ENCODE peak calls at places on chromosomes 2 and 18, in six cellular contexts. X is K562, M is SK-N-SH, L is H1, G is GM12878, D is HepG2. Y is an unnamed sample.

GRCh38 chr18:3321133-3321812 is 59.3 kb downstream of the MYL12B start:
- DNase-seq in X (no peak), M (peak), L (no peak), G (no peak), D (no peak), Y (no peak)

GRCh38 chr18:13500227-13500865 is 226.0 kb downstream of the FAM210A start:
- DNase-seq in X (no peak), M (no peak), L (peak), G (no peak), D (peak), Y (no peak)

GRCh38 chr2:233419626-233420431 is 65.5 kb downstream of the DGKD start:
- DNase-seq in X (no peak), M (no peak), L (no peak), G (peak), D (no peak), Y (no peak)

GRCh38 chr2:95552911-95553310 is 38.9 kb upstream of the TRIM43 start:
- DNase-seq in X (no peak), M (no peak), L (no peak), G (no peak), D (no peak), Y (no peak)

GRCh38 chr2:169963786-169964185 is 136.5 kb downstream of the UBR3 start:
- DNase-seq in X (no peak), M (no peak), L (no peak), G (no peak), D (no peak), Y (no peak)

GRCh38 chr2:82837588-82838304 is 1621.3 kb downstream of the SUCLG1 start:
- DNase-seq in X (no peak), M (no peak), L (no peak), G (no peak), D (no peak), Y (peak)

GRCh38 chr2:190210471-190210870 is 109.2 kb downstream of the HIBCH start:
- DNase-seq in X (no peak), M (no peak), L (no peak), G (no peak), D (no peak), Y (no peak)

GRCh38 chr18:61556862-61557261 is 223.6 kb downstream of the CDH20 start:
- DNase-seq in X (no peak), M (no peak), L (no peak), G (no peak), D (no peak), Y (no peak)

GRCh38 chr2:186771395-186771794 is 77.5 kb downstream of the FAM171B start:
- DNase-seq in X (no peak), M (no peak), L (no peak), G (no peak), D (no peak), Y (no peak)

GRCh38 chr2:15354596-15355359 is 206.4 kb downstream of the NBAS start:
- DNase-seq in X (no peak), M (no peak), L (no peak), G (no peak), D (no peak), Y (no peak)

GRCh38 chr18:10030816-10031541 is 117.2 kb downstream of the VAPA start:
- DNase-seq in X (no peak), M (peak), L (no peak), G (no peak), D (no peak), Y (no peak)
- TF ChIP-seq CTCF in X (no peak), M (no peak), L (no peak), G (no peak), D (no peak), Y (no peak)

GRCh38 chr2:236080412-236080811 is 87.8 kb downstream of the GBX2 start:
- DNase-seq in X (no peak), M (no peak), L (no peak), G (no peak), D (no peak), Y (no peak)
- TF ChIP-seq GABPA in X (no peak), M (no peak), L (no peak), G (no peak), D (no peak), Y (no peak)

GRCh38 chr2:199713746-199714145 is 137.2 kb downstream of the FTCDNL1 start:
- DNase-seq in X (no peak), M (no peak), L (no peak), G (no peak), D (no peak), Y (no peak)

GRCh38 chr2:199718074-199718473 is 132.9 kb downstream of the FTCDNL1 start:
- DNase-seq in X (no peak), M (no peak), L (no peak), G (no peak), D (peak), Y (no peak)

GRCh38 chr2:199717587-199717907 is 133.4 kb downstream of the FTCDNL1 start:
- DNase-seq in X (no peak), M (no peak), L (no peak), G (no peak), D (no peak), Y (no peak)

GRCh38 chr2:199716807-199717586 is 134.0 kb downstream of the FTCDNL1 start:
- DNase-seq in X (no peak), M (no peak), L (no peak), G (no peak), D (peak), Y (no peak)
- H3K4me3 ChIP-seq in X (no peak), M (no peak), L (no peak), G (no peak), D (no peak), Y (no peak)

GRCh38 chr2:86621290-86621943 is 2.2 kb downstream of the RNF103 start:
- DNase-seq in X (no peak), M (no peak), L (no peak), G (no peak), D (no peak), Y (no peak)
- TF ChIP-seq CTCF in X (no peak), M (no peak), L (no peak), G (no peak), D (no peak), Y (no peak)

GRCh38 chr2:237092920-237093781 is 7.5 kb downstream of the COPS8 start:
- DNase-seq in X (no peak), M (peak), L (no peak), G (no peak), D (no peak), Y (no peak)
- TF ChIP-seq GABPA in X (no peak), M (no peak), L (no peak), G (no peak), D (no peak), Y (no peak)

DNA sequence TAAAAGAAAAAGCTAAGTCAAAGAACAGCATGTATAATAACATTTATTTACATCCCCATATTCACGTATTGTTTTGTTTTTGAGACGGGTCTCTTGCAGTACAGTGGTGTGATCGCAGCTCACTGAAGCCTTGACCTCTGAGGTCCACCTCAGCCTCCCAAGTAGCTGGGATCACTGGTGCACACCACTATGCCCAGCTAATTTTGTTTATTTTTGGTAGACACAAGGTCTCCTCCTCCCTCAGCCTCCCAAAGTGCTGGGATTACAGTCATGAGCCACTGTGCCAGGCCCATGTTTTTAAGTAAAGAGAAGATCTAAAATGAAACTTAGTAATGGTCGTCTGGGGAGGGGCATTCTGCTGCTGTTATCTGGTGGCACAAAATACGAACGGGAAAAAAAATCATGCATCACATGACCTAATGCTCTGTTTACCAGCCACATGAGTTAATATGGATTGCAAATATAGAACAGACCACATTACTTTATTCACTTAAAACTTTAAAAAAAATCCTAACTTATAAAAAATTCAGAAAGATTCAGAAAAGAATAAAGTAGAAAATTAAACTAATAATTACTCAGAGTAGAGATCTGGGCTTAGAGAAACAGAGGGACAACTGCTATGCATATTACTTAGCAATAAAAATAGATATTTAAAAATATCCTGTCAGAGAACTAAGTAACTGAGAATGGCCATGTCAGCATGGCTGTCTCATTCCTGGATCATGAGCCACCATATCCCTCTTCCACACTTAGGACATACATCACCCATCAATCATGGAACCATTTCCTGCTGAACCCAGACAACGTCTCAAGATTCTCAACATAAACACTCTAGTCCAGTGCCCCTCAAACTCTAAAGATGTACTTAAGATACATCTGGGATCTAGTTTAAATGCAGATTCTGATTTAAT is 7.3 kb downstream of the MMADHC start:
- DNase-seq in X (no peak), M (no peak), L (no peak), G (no peak), D (no peak), Y (no peak)
- H3K4me3 ChIP-seq in X (no peak), M (no peak), L (no peak), G (no peak), D (no peak), Y (no peak)

GRCh38 chr2:23563673-23564617 is 179.0 kb downstream of the KLHL29 start:
- DNase-seq in X (no peak), M (peak), L (no peak), G (no peak), D (no peak), Y (no peak)
- TF ChIP-seq CTCF in X (no peak), M (no peak), L (no peak), G (no peak), D (peak), Y (no peak)

DNA sequence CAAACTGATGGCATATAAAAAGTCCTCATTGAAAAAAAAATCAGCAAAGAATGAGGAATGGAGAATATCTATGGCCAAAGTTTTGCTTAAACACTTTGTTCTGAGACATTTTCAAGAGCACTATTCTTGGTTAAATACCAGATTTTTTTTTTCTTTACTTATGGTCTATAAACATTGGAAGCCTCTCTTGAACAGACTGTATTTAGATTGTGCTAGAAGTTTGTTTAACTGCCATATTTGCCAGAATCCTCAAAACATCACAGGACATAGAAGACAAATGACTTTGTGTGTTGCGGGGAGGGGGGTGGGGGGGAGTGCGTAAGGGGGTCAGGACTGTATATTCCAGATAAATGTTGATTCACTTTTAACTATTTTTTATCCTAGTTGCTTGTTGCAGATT is 261.9 kb downstream of the MEIS1 start:
- DNase-seq in X (no peak), M (no peak), L (no peak), G (no peak), D (no peak), Y (no peak)
- TF ChIP-seq GABPA in X (no peak), M (no peak), L (no peak), G (no peak), D (no peak), Y (no peak)

GRCh38 chr2:109348190-109348589 is 219.2 kb downstream of the SH3RF3 start:
- DNase-seq in X (no peak), M (no peak), L (no peak), G (no peak), D (no peak), Y (no peak)
- H3K4me3 ChIP-seq in X (no peak), M (no peak), L (no peak), G (no peak), D (no peak), Y (no peak)

Y was measured in HL-60.